ENCODE peak calls at places on chromosome 3, in ten cellular contexts. F, A, B, K, H, V, L, Q, S and E are unnamed samples.
A peak's percentile ranks its signal among the peaks of the same experiment; 100 is the strongest.

GRCh38 chr3:197454014-197454413 is 101.8 kb downstream of the BDH1 start:
- DNase-seq in Q (no peak), S (no peak), F (no peak), K (no peak), B (no peak), H (no peak), L (no peak), A (no peak), V (no peak), E (no peak)

GRCh38 chr3:186194451-186194811 is 85.5 kb upstream of the ETV5 start:
- DNase-seq in S (no peak), Q (no peak), F (no peak), K (no peak), B (no peak), A (no peak), L (no peak), H (no peak), V (no peak), E (no peak)

GRCh38 chr3:16478516-16478915 is 35.0 kb downstream of the RFTN1 start:
- DNase-seq in L (no peak), K (no peak), V (no peak), H (peak; percentile 89), S (no peak), B (no peak), Q (no peak), F (no peak), A (no peak), E (peak; percentile 88)

GRCh38 chr3:97658670-97659285 is 105.8 kb upstream of the ARL6 start:
- DNase-seq in V (no peak), H (peak; percentile 1), K (no peak), F (peak; percentile 56), S (peak; percentile 4), B (no peak), A (peak; percentile 10), Q (no peak), L (peak; percentile 12), E (no peak)

GRCh38 chr3:184710870-184711365 is 946 bp downstream of the MAGEF1 start:
- DNase-seq in K (no peak), L (no peak), V (no peak), H (peak; percentile 17), Q (no peak), B (no peak), S (no peak), F (no peak), A (no peak), E (peak; percentile 15)

GRCh38 chr3:116005404-116005803 is 382.1 kb downstream of the GAP43 start:
- DNase-seq in A (no peak), V (peak; percentile 12), K (no peak), Q (no peak), H (peak; percentile 99), S (no peak), L (peak; percentile 45), B (no peak), F (no peak), E (peak; percentile 99)

GRCh38 chr3:182092662-182093262 is 381.0 kb downstream of the SOX2 start:
- DNase-seq in S (peak; percentile 3), H (peak; percentile 30), V (no peak), Q (no peak), B (no peak), F (no peak), A (no peak), L (no peak), K (no peak), E (peak; percentile 18)

GRCh38 chr3:15623535-15624450 is 22.2 kb downstream of the BTD start:
- DNase-seq in K (no peak), A (no peak), B (no peak), H (no peak), F (no peak), V (no peak), L (no peak), S (no peak), Q (no peak), E (no peak)

GRCh38 chr3:30855390-30855789 is 39.1 kb downstream of the GADL1 start:
- DNase-seq in S (no peak), L (no peak), Q (no peak), H (peak; percentile 55), B (no peak), F (no peak), A (no peak), K (no peak), V (no peak), E (peak; percentile 38)

GRCh38 chr3:53144446-53144845 is 14.2 kb upstream of the RFT1 start:
- DNase-seq in A (no peak), F (no peak), H (no peak), B (no peak), S (no peak), V (peak; percentile 5), L (no peak), Q (no peak), K (no peak), E (no peak)

GRCh38 chr3:4981688-4982494 is 2.7 kb downstream of the BHLHE40 start:
- DNase-seq in A (no peak), S (peak; percentile 33), Q (no peak), V (no peak), F (no peak), L (no peak), K (peak; percentile 48), B (no peak), H (peak; percentile 85), E (peak; percentile 80)
- TF ChIP-seq CTCF in A (peak; percentile 37), S (peak; percentile 53), Q (peak; percentile 32), V (peak; percentile 56), F (peak; percentile 46), L (no peak), K (peak; percentile 95), B (peak; percentile 56), H (peak; percentile 60), E (peak; percentile 50)

GRCh38 chr3:150370129-150370602 is 37.9 kb upstream of the TSC22D2 start:
- DNase-seq in F (peak; percentile 58), S (no peak), K (peak; percentile 45), H (peak; percentile 98), A (peak; percentile 19), V (peak; percentile 18), Q (no peak), L (peak; percentile 99), B (no peak), E (peak; percentile 96)

GRCh38 chr3:150371741-150372254 is 36.3 kb upstream of the TSC22D2 start:
- DNase-seq in A (no peak), L (peak; percentile 100), K (peak; percentile 76), B (peak; percentile 43), S (no peak), H (peak; percentile 100), V (no peak), F (peak; percentile 43), Q (no peak), E (peak; percentile 99)

GRCh38 chr3:150370982-150371381 is 37.1 kb upstream of the TSC22D2 start:
- DNase-seq in F (no peak), B (no peak), Q (no peak), V (no peak), L (no peak), K (no peak), H (peak; percentile 38), A (no peak), S (no peak), E (no peak)

GRCh38 chr3:150373234-150373633 is 34.9 kb upstream of the TSC22D2 start:
- DNase-seq in H (no peak), Q (no peak), L (no peak), B (no peak), F (no peak), V (no peak), S (no peak), A (no peak), K (no peak), E (no peak)

DNA sequence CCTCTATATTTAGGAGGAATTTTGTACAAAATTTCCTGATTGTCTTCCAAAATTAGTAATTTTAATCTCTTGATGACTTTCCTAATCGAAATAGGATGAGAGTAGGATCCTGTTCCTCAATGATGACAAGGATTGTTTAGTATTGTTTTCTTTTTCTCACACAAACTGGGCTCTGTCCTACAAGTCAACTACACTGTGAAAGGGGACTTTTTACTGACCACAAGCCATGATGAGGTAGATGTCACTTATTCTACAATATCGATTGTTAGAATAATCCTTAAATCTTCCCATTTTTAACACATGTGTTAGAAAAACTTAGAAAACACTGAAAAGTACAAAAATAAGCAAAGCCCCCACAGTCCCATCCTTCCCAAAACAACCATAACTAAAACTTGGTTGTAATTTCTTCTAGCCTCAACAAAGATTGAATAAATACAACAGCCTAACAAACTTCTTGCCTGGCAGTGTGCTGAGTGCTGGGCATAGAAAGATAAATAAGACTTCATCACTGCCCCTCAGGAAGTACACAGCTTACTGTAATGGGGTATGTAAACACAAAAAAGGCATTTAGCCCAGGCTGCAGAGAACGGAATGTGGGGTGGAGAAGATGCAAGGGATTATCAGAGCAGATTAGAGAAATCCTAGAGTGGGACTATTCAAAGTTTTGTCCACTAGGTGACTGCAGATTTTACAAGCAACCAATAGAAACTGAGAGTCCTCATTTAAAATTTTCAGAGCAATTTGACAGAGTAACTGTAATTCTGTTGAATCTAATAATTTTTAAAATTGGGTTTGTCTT is 35.6 kb upstream of the TSC22D2 start:
- DNase-seq in B (no peak), A (no peak), K (no peak), Q (no peak), L (no peak), H (peak; percentile 22), S (no peak), V (no peak), F (no peak), E (no peak)
- TF ChIP-seq CTCF in B (no peak), A (no peak), K (no peak), Q (peak; percentile 21), L (peak; percentile 55), H (peak; percentile 7), S (peak; percentile 22), V (no peak), F (peak; percentile 30), E (peak; percentile 13)

GRCh38 chr3:56864090-56864489 is 62.3 kb upstream of the ARHGEF3 start:
- DNase-seq in Q (no peak), H (no peak), K (no peak), V (no peak), B (no peak), F (no peak), A (no peak), L (no peak), S (no peak), E (no peak)
- TF ChIP-seq CTCF in Q (no peak), H (no peak), K (no peak), V (no peak), B (no peak), F (no peak), A (no peak), L (no peak), S (no peak), E (no peak)

GRCh38 chr3:189053327-189053726 is 118.4 kb upstream of the TPRG1 start:
- DNase-seq in B (no peak), H (no peak), L (no peak), Q (peak; percentile 46), V (no peak), F (no peak), S (no peak), A (no peak), K (no peak), E (no peak)

DNA sequence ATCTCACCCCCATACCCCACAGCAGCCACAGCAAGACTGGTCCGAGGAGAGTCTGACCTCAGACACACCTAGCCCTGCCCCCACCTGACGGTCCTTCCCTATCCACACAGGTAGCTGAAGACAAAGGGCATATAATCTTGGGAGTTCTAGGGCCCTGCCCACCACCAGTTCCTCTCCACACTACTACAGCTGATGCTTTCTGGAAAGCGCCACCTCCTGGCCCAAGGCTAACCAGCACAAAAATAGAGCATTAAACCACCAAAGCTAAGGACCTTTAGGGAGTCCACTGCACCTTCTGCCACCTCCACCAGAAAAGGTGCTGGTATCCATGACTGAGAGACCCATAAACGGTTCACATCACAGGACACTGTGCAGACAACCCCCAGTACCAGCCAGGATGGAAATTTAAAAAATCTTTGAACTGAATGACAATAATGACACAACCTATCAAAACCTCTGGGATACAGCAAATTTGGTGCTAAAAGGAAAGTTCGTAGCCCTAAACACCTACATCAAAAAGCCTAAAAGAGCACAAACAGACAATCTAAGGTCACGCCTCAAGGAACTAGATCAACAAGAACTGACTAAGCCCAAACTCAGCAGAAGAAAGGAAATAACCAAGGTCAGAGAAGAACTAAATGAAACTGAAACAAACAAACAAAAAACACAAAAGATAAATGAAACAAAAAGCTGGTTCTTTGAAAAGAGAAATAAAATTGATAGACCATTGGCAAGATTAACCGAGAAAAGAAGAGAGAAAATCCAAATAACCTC is 122.1 kb upstream of the TPRG1 start:
- DNase-seq in H (no peak), A (no peak), L (no peak), Q (no peak), B (no peak), S (no peak), K (no peak), F (no peak), V (no peak), E (no peak)
- TF ChIP-seq CTCF in H (peak; percentile 26), A (no peak), L (peak; percentile 26), Q (no peak), B (no peak), S (peak; percentile 20), K (no peak), F (no peak), V (no peak), E (no peak)